ENCODE peak calls at places on chromosomes 2 and 18, in six cellular contexts. W is astrocyte of the spinal cord; T is NCI-H1436 treated with DMSO at 0.1 percent for 48 hours; U is ACHN; C is stimulated activated CD4-positive, alpha-beta T cell treated with anti-CD3 and anti-CD28 coated beads, Interleukin-2, amount 100 ng/mL, for 24 hours; F is NCI-H2171. B is an unnamed sample.

GRCh38 chr2:174826051-174826450 is 61.8 kb upstream of the CHRNA1 start:
- DNase-seq in C (no peak), U (no peak), W (peak), T (no peak), F (no peak), B (no peak)

GRCh38 chr2:127386764-127387654 is 766 bp downstream of the MAP3K2 start:
- DNase-seq in U (peak), T (peak), W (peak), C (peak), F (peak), B (peak)

GRCh38 chr18:48161911-48162698 is 231.6 kb upstream of the SMAD2 start:
- DNase-seq in C (no peak), T (no peak), W (no peak), F (peak), U (peak), B (no peak)

GRCh38 chr2:200602584-200602983 is 16.8 kb downstream of the AOX1 start:
- DNase-seq in F (no peak), W (no peak), T (no peak), U (no peak), C (no peak), B (no peak)

GRCh38 chr2:240912878-240913809 is 7.0 kb downstream of the CROCC2 start:
- DNase-seq in F (no peak), T (no peak), C (no peak), U (no peak), W (peak), B (no peak)

GRCh38 chr2:196966078-196966477 is 39.6 kb upstream of the PGAP1 start:
- DNase-seq in U (no peak), T (no peak), F (no peak), W (no peak), C (no peak), B (no peak)

GRCh38 chr18:63444567-63444966 is 22.3 kb upstream of the VPS4B start:
- DNase-seq in W (peak), C (no peak), F (no peak), U (no peak), T (no peak), B (no peak)

GRCh38 chr2:12330916-12331315 is 385.8 kb upstream of the TRIB2 start:
- DNase-seq in C (no peak), F (no peak), W (peak), U (peak), T (no peak), B (no peak)

GRCh38 chr2:123715467-123715982 is 309.6 kb upstream of the CNTNAP5 start:
- DNase-seq in F (no peak), T (no peak), U (no peak), C (no peak), W (no peak), B (no peak)

GRCh38 chr2:115738138-115738537 is 1295.7 kb downstream of the DPP10 start:
- DNase-seq in W (no peak), T (no peak), C (no peak), F (no peak), U (no peak), B (no peak)

GRCh38 chr2:232502901-232503791 is 15.5 kb upstream of the ECEL1 start:
- DNase-seq in U (no peak), T (no peak), F (no peak), C (peak), W (peak), B (peak)

GRCh38 chr18:50338122-50338521 is 36.7 kb upstream of the SKA1 start:
- DNase-seq in C (no peak), T (no peak), F (no peak), W (no peak), U (no peak), B (no peak)

GRCh38 chr2:241818943-241819270 is 9.9 kb downstream of the NEU4 start:
- DNase-seq in F (no peak), C (no peak), U (no peak), W (no peak), T (no peak), B (no peak)

GRCh38 chr2:203743441-203743932 is 37.0 kb downstream of the CD28 start:
- DNase-seq in F (no peak), C (no peak), T (no peak), U (no peak), W (peak), B (no peak)

GRCh38 chr2:241225545-241225944 is 37.1 kb downstream of the ANO7 start:
- DNase-seq in U (no peak), F (no peak), W (no peak), T (no peak), C (no peak), B (no peak)

GRCh38 chr2:9333591-9334171 is 89.6 kb downstream of the ITGB1BP1 start:
- DNase-seq in F (no peak), W (peak), T (peak), C (no peak), U (peak), B (no peak)

GRCh38 chr2:67137699-67138098 is 259.4 kb upstream of the ETAA1 start:
- DNase-seq in U (no peak), T (peak), F (no peak), W (no peak), C (no peak), B (no peak)

GRCh38 chr2:85768713-85769112 is 14.9 kb downstream of the ATOH8 start:
- DNase-seq in F (peak), U (no peak), T (no peak), C (no peak), W (peak), B (no peak)

GRCh38 chr2:70003093-70003830 is 41.8 kb upstream of the ASPRV1 start:
- DNase-seq in C (no peak), T (no peak), W (no peak), U (no peak), F (no peak), B (no peak)

GRCh38 chr18:23740105-23740830 is 51.0 kb downstream of the LAMA3 start:
- DNase-seq in U (no peak), T (no peak), C (no peak), W (peak), F (peak), B (no peak)

GRCh38 chr2:174829550-174829949 is 65.3 kb upstream of the CHRNA1 start:
- DNase-seq in T (no peak), U (no peak), F (no peak), W (no peak), C (no peak), B (no peak)

GRCh38 chr2:96336104-96336775 is 674 bp downstream of the NCAPH start:
- DNase-seq in U (no peak), W (no peak), C (no peak), T (no peak), F (no peak), B (no peak)

GRCh38 chr18:21548647-21549046 is 51.9 kb downstream of the ESCO1 start:
- DNase-seq in C (no peak), W (no peak), U (no peak), F (no peak), T (no peak), B (no peak)

GRCh38 chr2:75162897-75163296 is 36.4 kb downstream of the TACR1 start:
- DNase-seq in W (no peak), U (no peak), F (no peak), C (no peak), T (no peak), B (no peak)

GRCh38 chr2:174972924-174973323 is 32.3 kb downstream of the CHN1 start:
- DNase-seq in U (peak), C (no peak), W (peak), F (no peak), T (no peak), B (no peak)

GRCh38 chr2:6780765-6781274 is 84.9 kb downstream of the CMPK2 start:
- DNase-seq in C (peak), U (no peak), T (no peak), W (peak), F (peak), B (no peak)

GRCh38 chr2:200262047-200262446 is 44.4 kb upstream of the SPATS2L start:
- DNase-seq in T (no peak), F (no peak), W (no peak), C (no peak), U (no peak), B (no peak)

GRCh38 chr18:9025104-9025838 is 77.2 kb upstream of the NDUFV2 start:
- DNase-seq in W (peak), F (peak), C (no peak), U (no peak), T (no peak), B (no peak)

GRCh38 chr2:32663864-32664263 is 36.0 kb downstream of the TTC27 start:
- DNase-seq in F (no peak), U (no peak), C (no peak), W (no peak), T (no peak), B (no peak)

GRCh38 chr18:42258301-42258965 is 303.4 kb downstream of the PIK3C3 start:
- DNase-seq in U (no peak), T (no peak), W (no peak), C (no peak), F (no peak), B (no peak)

GRCh38 chr2:151299940-151300539 is 10.6 kb upstream of the NMI start:
- DNase-seq in W (no peak), C (no peak), U (no peak), T (no peak), F (no peak), B (no peak)

GRCh38 chr18:34802938-34803337 is 92.8 kb downstream of the DTNA start:
- DNase-seq in U (no peak), F (no peak), W (peak), T (no peak), C (no peak), B (no peak)

GRCh38 chr2:159065313-159065712 is 96.9 kb downstream of the TANC1 start:
- DNase-seq in C (no peak), U (no peak), W (no peak), T (no peak), F (no peak), B (no peak)

GRCh38 chr2:9809064-9809356 is 34.3 kb upstream of the TAF1B start:
- DNase-seq in W (no peak), T (no peak), C (no peak), U (no peak), F (no peak), B (no peak)

GRCh38 chr2:153235516-153235915 is 243.0 kb downstream of the RPRM start:
- DNase-seq in F (no peak), T (no peak), W (no peak), U (no peak), C (no peak), B (no peak)